ENCODE peak calls at places on chromosome 2, in five cellular contexts. V, R, A, W and Y are unnamed samples.

GRCh38 chr2:127174977-127175376 is 45.1 kb downstream of the CYP27C1 start:
- DNase-seq in V (no peak), R (no peak), A (no peak), W (no peak), Y (no peak)

GRCh38 chr2:179265082-179265575 is 497 bp upstream of the SESTD1 start:
- DNase-seq in V (no peak), R (no peak), A (peak; percentile 55), W (peak; percentile 85), Y (no peak)

GRCh38 chr2:105755895-105756294 is 11.2 kb downstream of the NCK2 start:
- DNase-seq in V (no peak), R (no peak), A (no peak), W (no peak), Y (no peak)

GRCh38 chr2:152560163-152560562 is 157.1 kb downstream of the PRPF40A start:
- DNase-seq in V (no peak), R (no peak), A (no peak), W (peak; percentile 38), Y (no peak)

GRCh38 chr2:52107124-52107523 is 1075.2 kb upstream of the NRXN1 start:
- DNase-seq in V (no peak), R (no peak), A (no peak), W (no peak), Y (no peak)

GRCh38 chr2:15253817-15254216 is 307.3 kb downstream of the NBAS start:
- DNase-seq in V (no peak), R (no peak), A (no peak), W (no peak), Y (no peak)

GRCh38 chr2:3287896-3288295 is 89.7 kb downstream of the EIPR1 start:
- DNase-seq in V (no peak), R (no peak), A (no peak), W (no peak), Y (no peak)

GRCh38 chr2:119253760-119254600 is 30.3 kb downstream of the STEAP3 start:
- DNase-seq in V (no peak), R (no peak), A (no peak), W (no peak), Y (no peak)

GRCh38 chr2:129727286-129727685 is 252.2 kb upstream of the RAB6C start:
- DNase-seq in V (no peak), R (no peak), A (no peak), W (no peak), Y (no peak)

GRCh38 chr2:224025874-224026273 is 13.2 kb downstream of the SERPINE2 start:
- DNase-seq in V (peak; percentile 71), R (no peak), A (peak; percentile 51), W (no peak), Y (no peak)

GRCh38 chr2:65762068-65762467 is 329.7 kb upstream of the SPRED2 start:
- DNase-seq in V (no peak), R (no peak), A (no peak), W (no peak), Y (no peak)

GRCh38 chr2:13751955-13752354 is 880.6 kb upstream of the LRATD1 start:
- DNase-seq in V (no peak), R (no peak), A (no peak), W (no peak), Y (no peak)

GRCh38 chr2:236861196-236861875 is 224.4 kb upstream of the COPS8 start:
- DNase-seq in V (peak; percentile 11), R (no peak), A (no peak), W (no peak), Y (peak; percentile 48)

GRCh38 chr2:33238111-33238510 is 238.3 kb upstream of the RASGRP3 start:
- DNase-seq in V (no peak), R (no peak), A (peak; percentile 69), W (peak; percentile 93), Y (no peak)

GRCh38 chr2:11642972-11643371 is 27.0 kb downstream of the NTSR2 start:
- DNase-seq in V (no peak), R (no peak), A (no peak), W (no peak), Y (no peak)

GRCh38 chr2:73214120-73215035 is at the start of gene SMYD5:
- DNase-seq in V (peak; percentile 98), R (peak; percentile 69), A (peak; percentile 87), W (peak; percentile 80), Y (peak; percentile 85)

GRCh38 chr2:172178035-172178434 is 75.3 kb upstream of the DLX2 start:
- DNase-seq in V (no peak), R (no peak), A (peak; percentile 64), W (peak; percentile 59), Y (no peak)

GRCh38 chr2:207149253-207150213 is 16.2 kb downstream of the KLF7 start:
- DNase-seq in V (peak; percentile 68), R (no peak), A (no peak), W (no peak), Y (no peak)

GRCh38 chr2:229980440-229981184 is 58.3 kb downstream of the FBXO36 start:
- DNase-seq in V (no peak), R (no peak), A (peak; percentile 90), W (peak; percentile 84), Y (peak; percentile 69)

GRCh38 chr2:199851499-199851816 is 466 bp upstream of the FTCDNL1 start:
- DNase-seq in V (no peak), R (no peak), A (no peak), W (no peak), Y (no peak)

GRCh38 chr2:128449226-128450061 is 130.8 kb upstream of the HS6ST1 start:
- DNase-seq in V (peak; percentile 24), R (no peak), A (no peak), W (no peak), Y (peak; percentile 55)

GRCh38 chr2:73922681-73923080 is 4.0 kb upstream of the DGUOK start:
- DNase-seq in V (no peak), R (no peak), A (no peak), W (no peak), Y (no peak)

GRCh38 chr2:127531133-127531709 is 4.3 kb upstream of the MYO7B start:
- DNase-seq in V (no peak), R (no peak), A (no peak), W (no peak), Y (no peak)

GRCh38 chr2:70336552-70336951 is 34.7 kb upstream of the FAM136A start:
- DNase-seq in V (no peak), R (no peak), A (no peak), W (no peak), Y (no peak)

GRCh38 chr2:174846941-174847938 is 83.0 kb upstream of the CHRNA1 start:
- DNase-seq in V (no peak), R (no peak), A (peak; percentile 19), W (peak; percentile 97), Y (no peak)

GRCh38 chr2:62475172-62476011 is 30.6 kb downstream of the TMEM17 start:
- DNase-seq in V (no peak), R (no peak), A (peak; percentile 87), W (no peak), Y (no peak)

GRCh38 chr2:24404582-24404981 is 44.2 kb upstream of the ITSN2 start:
- DNase-seq in V (no peak), R (no peak), A (no peak), W (peak; percentile 29), Y (no peak)

GRCh38 chr2:152594022-152594712 is 123.1 kb downstream of the PRPF40A start:
- DNase-seq in V (no peak), R (no peak), A (no peak), W (no peak), Y (peak; percentile 78)

GRCh38 chr2:227890495-227891079 is 19.2 kb downstream of the DAW1 start:
- DNase-seq in V (no peak), R (peak; percentile 40), A (peak; percentile 76), W (peak; percentile 54), Y (no peak)

GRCh38 chr2:240430595-240430994 is 4.9 kb upstream of the GPC1 start:
- DNase-seq in V (no peak), R (no peak), A (no peak), W (no peak), Y (no peak)

GRCh38 chr2:205803507-205803906 is 121.2 kb downstream of the NRP2 start:
- DNase-seq in V (no peak), R (no peak), A (no peak), W (no peak), Y (no peak)

GRCh38 chr2:124879615-124880014 is 854.5 kb downstream of the CNTNAP5 start:
- DNase-seq in V (no peak), R (no peak), A (no peak), W (no peak), Y (no peak)

GRCh38 chr2:237408280-237408679 is 5.7 kb downstream of the COL6A3 start:
- DNase-seq in V (no peak), R (no peak), A (no peak), W (no peak), Y (no peak)

GRCh38 chr2:141021611-141022010 is 1109.2 kb downstream of the LRP1B start:
- DNase-seq in V (no peak), R (no peak), A (peak; percentile 71), W (peak; percentile 86), Y (no peak)

GRCh38 chr2:206721216-206721920 is 3.2 kb upstream of the DYTN start:
- DNase-seq in V (no peak), R (no peak), A (no peak), W (no peak), Y (no peak)

GRCh38 chr2:232615339-232615738 is 18.1 kb upstream of the EFHD1 start:
- DNase-seq in V (no peak), R (no peak), A (no peak), W (no peak), Y (no peak)

GRCh38 chr2:75074708-75075107 is 116.3 kb downstream of the POLE4 start:
- DNase-seq in V (no peak), R (no peak), A (no peak), W (no peak), Y (no peak)

GRCh38 chr2:66984864-66985263 is 412.3 kb upstream of the ETAA1 start:
- DNase-seq in V (no peak), R (no peak), A (no peak), W (peak; percentile 14), Y (no peak)

GRCh38 chr2:45412754-45413379 is 198.2 kb downstream of the SRBD1 start:
- DNase-seq in V (no peak), R (no peak), A (no peak), W (no peak), Y (no peak)